ENCODE peak calls at places on chromosomes 7 and 10, in five cellular contexts. R is tibial artery, N is NCI-H345, W is adipocyte, F is GM12891. Q is an unnamed sample.

GRCh38 chr7:148763622-148764021 is 64.9 kb downstream of the CUL1 start:
- DNase-seq in W (peak), N (no peak), R (no peak), F (no peak), Q (no peak)

GRCh38 chr10:356452-356851 is 221.2 kb downstream of the ZMYND11 start:
- DNase-seq in W (no peak), N (no peak), F (no peak), R (no peak), Q (no peak)

GRCh38 chr10:510415-510881 is 179.0 kb downstream of the DIP2C start:
- DNase-seq in F (no peak), N (peak), R (no peak), W (no peak), Q (no peak)

GRCh38 chr10:21732067-21732772 is 198.2 kb downstream of the MLLT10 start:
- DNase-seq in F (peak), W (peak), R (no peak), N (peak), Q (peak)

GRCh38 chr7:44757739-44758138 is 9.1 kb downstream of the ZMIZ2 start:
- DNase-seq in N (no peak), W (no peak), F (no peak), R (no peak), Q (no peak)

GRCh38 chr10:44466236-44466635 is 81.3 kb upstream of the CXCL12 start:
- DNase-seq in N (no peak), W (peak), R (no peak), F (no peak), Q (no peak)

GRCh38 chr7:44486693-44487092 is 3.8 kb downstream of the NUDCD3 start:
- DNase-seq in F (no peak), W (no peak), N (no peak), R (no peak), Q (no peak)

GRCh38 chr7:35701287-35701686 is 6.4 kb upstream of the HERPUD2 start:
- DNase-seq in N (no peak), R (no peak), W (no peak), F (no peak), Q (peak)

GRCh38 chr10:76411719-76412435 is 980.5 kb downstream of the LRMDA start:
- DNase-seq in N (no peak), R (peak), W (peak), F (no peak), Q (no peak)

GRCh38 chr7:70097639-70098038 is 499.4 kb downstream of the AUTS2 start:
- DNase-seq in R (no peak), F (no peak), W (no peak), N (no peak), Q (no peak)

GRCh38 chr7:4960363-4960762 is 1.4 kb upstream of the MMD2 start:
- DNase-seq in R (no peak), F (no peak), N (no peak), W (no peak), Q (no peak)

GRCh38 chr7:108351715-108352114 is 104.5 kb downstream of the NRCAM start:
- DNase-seq in F (no peak), W (peak), N (peak), R (no peak), Q (peak)

GRCh38 chr7:100837099-100837836 is 9.9 kb upstream of the EPHB4 start:
- DNase-seq in W (peak), F (peak), R (peak), N (peak), Q (peak)

GRCh38 chr7:132004528-132004927 is 448.1 kb upstream of the PODXL start:
- DNase-seq in R (no peak), F (no peak), W (peak), N (no peak), Q (no peak)

GRCh38 chr7:132307465-132307864 is 268.8 kb downstream of the PLXNA4 start:
- DNase-seq in R (no peak), F (no peak), N (peak), W (no peak), Q (no peak)

GRCh38 chr10:124350806-124351205 is 67.9 kb downstream of the OAT start:
- DNase-seq in W (no peak), R (no peak), N (no peak), F (no peak), Q (no peak)

GRCh38 chr7:72098812-72099211 is 313.3 kb downstream of the CALN1 start:
- DNase-seq in N (no peak), R (no peak), F (no peak), W (peak), Q (no peak)

GRCh38 chr10:70909326-70909935 is 21.1 kb upstream of the PCBD1 start:
- DNase-seq in R (no peak), N (no peak), W (no peak), F (no peak), Q (no peak)

GRCh38 chr7:149147072-149147729 is at the start of gene ZNF398:
- DNase-seq in N (peak), F (peak), R (peak), W (peak), Q (peak)

GRCh38 chr7:21903074-21903786 is 42.5 kb downstream of the CDCA7L start:
- DNase-seq in W (no peak), F (no peak), R (no peak), N (no peak), Q (no peak)

GRCh38 chr10:94630017-94630688 is 53.4 kb upstream of the CYP2C18 start:
- DNase-seq in R (no peak), F (no peak), N (peak), W (peak), Q (peak)

GRCh38 chr10:7948601-7949000 is 105.9 kb upstream of the GATA3 start:
- DNase-seq in W (peak), F (no peak), R (no peak), N (no peak), Q (no peak)

Q was measured in NCI-H146.